ENCODE peak calls at places on chromosomes 12 and 14, in ten cellular contexts. M is CD4-positive, alpha-beta T cell; J is GM06990; V is nephron progenitor cell; E is GM20000; G is GM13976; Y is lung; Z is heart left ventricle; H is endothelial cell; I is NB4. L is an unnamed sample.

GRCh38 chr12:76259071-76259470 is 89.1 kb downstream of the BBS10 start:
- DNase-seq in Y (no peak), G (no peak), M (no peak), E (no peak), I (no peak), V (no peak), Z (no peak), J (no peak), H (no peak), L (no peak)

GRCh38 chr12:108637222-108637621 is 3.5 kb upstream of the SELPLG start:
- DNase-seq in Z (no peak), G (no peak), I (peak), H (no peak), E (no peak), M (no peak), Y (no peak), J (no peak), V (no peak), L (no peak)

GRCh38 chr14:92644166-92644565 is 104.3 kb downstream of the LGMN start:
- DNase-seq in M (no peak), G (peak), E (no peak), J (no peak), H (no peak), Y (no peak), Z (no peak), I (no peak), V (no peak), L (no peak)

GRCh38 chr14:38233218-38233617 is 22.7 kb downstream of the CLEC14A start:
- DNase-seq in M (no peak), G (no peak), I (no peak), E (no peak), J (no peak), V (no peak), Y (no peak), H (no peak), Z (no peak), L (no peak)

GRCh38 chr14:22184157-22185025 is 404.6 kb downstream of the DAD1 start:
- DNase-seq in G (no peak), Z (no peak), H (no peak), I (no peak), E (no peak), V (no peak), M (no peak), Y (no peak), J (no peak), L (no peak)

GRCh38 chr14:104496095-104496494 is 83.5 kb upstream of the C14orf180 start:
- DNase-seq in I (no peak), M (no peak), J (no peak), G (no peak), Y (no peak), E (no peak), H (no peak), V (no peak), Z (no peak), L (no peak)

GRCh38 chr12:129610601-129611120 is 293.2 kb downstream of the TMEM132D start:
- DNase-seq in G (no peak), M (no peak), I (no peak), V (no peak), Z (no peak), H (no peak), E (no peak), Y (no peak), J (no peak), L (no peak)

GRCh38 chr14:30002859-30003258 is 75.2 kb upstream of the PRKD1 start:
- DNase-seq in G (no peak), Y (no peak), Z (no peak), V (no peak), H (no peak), I (no peak), M (no peak), E (no peak), J (no peak), L (no peak)

GRCh38 chr12:119994892-119995658 is 6.0 kb downstream of the BICDL1 start:
- DNase-seq in Z (no peak), Y (no peak), E (no peak), G (no peak), I (no peak), M (no peak), V (no peak), J (no peak), H (no peak), L (no peak)

GRCh38 chr12:26244503-26244902 is 49.1 kb downstream of the SSPN start:
- DNase-seq in E (no peak), Y (no peak), I (peak), M (no peak), G (no peak), Z (no peak), J (no peak), H (no peak), V (no peak), L (no peak)

GRCh38 chr12:12689672-12690287 is 6.2 kb downstream of the GPR19 start:
- DNase-seq in Y (no peak), H (no peak), G (no peak), J (no peak), E (no peak), V (no peak), M (no peak), Z (no peak), I (no peak), L (no peak)

DNA sequence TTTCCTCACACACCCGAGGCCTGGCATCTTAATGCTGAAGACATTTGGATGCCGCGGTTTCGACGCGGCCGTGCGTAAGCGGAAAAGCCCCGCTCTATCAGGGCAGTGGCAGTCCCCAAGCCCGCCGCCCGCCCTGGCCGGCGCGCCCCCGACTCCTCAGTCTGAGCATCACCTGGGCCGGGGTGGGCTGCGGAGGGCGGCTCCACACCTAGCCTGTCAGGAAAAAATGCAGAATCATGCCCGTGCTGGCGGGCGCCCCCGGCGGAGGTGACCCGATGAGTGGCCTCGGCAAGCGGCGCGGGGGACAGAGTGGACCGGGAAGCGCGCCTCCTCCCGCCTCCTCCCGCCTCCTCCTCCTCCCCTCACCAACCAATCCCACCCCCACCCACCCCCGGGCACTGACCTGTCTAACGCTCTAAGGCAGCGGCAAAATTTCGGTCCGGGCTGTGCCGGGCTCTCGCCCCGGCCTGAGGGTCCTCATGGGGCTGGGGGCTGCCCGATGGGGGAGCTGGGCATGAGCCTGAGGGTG is 568 bp downstream of the B4GALNT1 start:
- DNase-seq in Z (no peak), J (no peak), V (peak), G (peak), M (no peak), E (peak), Y (no peak), I (no peak), H (no peak), L (peak)
- TF ChIP-seq CTCF in Z (no peak), J (no peak), V (no peak), G (peak), M (no peak), E (no peak), Y (no peak), I (no peak), H (no peak), L (no peak)

GRCh38 chr14:69850086-69850735 is 29.0 kb upstream of the SMOC1 start:
- DNase-seq in M (no peak), E (peak), V (no peak), Y (no peak), I (no peak), J (no peak), Z (no peak), H (no peak), G (peak), L (no peak)
- TF ChIP-seq CTCF in M (no peak), E (no peak), V (no peak), Y (no peak), I (no peak), J (no peak), Z (no peak), H (no peak), G (no peak), L (no peak)

GRCh38 chr12:10497602-10498001 is 8.1 kb upstream of the EIF2S3B start:
- DNase-seq in I (peak), H (no peak), G (no peak), E (no peak), J (no peak), M (no peak), Z (no peak), V (no peak), Y (no peak), L (no peak)

GRCh38 chr12:10503460-10503859 is 2.2 kb upstream of the EIF2S3B start:
- DNase-seq in M (no peak), G (no peak), V (no peak), J (no peak), Y (no peak), E (no peak), I (no peak), Z (no peak), H (no peak), L (no peak)

GRCh38 chr12:10498042-10498441 is 7.6 kb upstream of the EIF2S3B start:
- DNase-seq in G (no peak), Y (no peak), E (no peak), V (no peak), J (no peak), H (no peak), Z (no peak), M (no peak), I (no peak), L (no peak)

GRCh38 chr12:10505620-10506019 is at the start of gene EIF2S3B:
- DNase-seq in Y (no peak), E (no peak), J (no peak), V (no peak), M (no peak), G (no peak), I (no peak), Z (no peak), H (no peak), L (no peak)

DNA sequence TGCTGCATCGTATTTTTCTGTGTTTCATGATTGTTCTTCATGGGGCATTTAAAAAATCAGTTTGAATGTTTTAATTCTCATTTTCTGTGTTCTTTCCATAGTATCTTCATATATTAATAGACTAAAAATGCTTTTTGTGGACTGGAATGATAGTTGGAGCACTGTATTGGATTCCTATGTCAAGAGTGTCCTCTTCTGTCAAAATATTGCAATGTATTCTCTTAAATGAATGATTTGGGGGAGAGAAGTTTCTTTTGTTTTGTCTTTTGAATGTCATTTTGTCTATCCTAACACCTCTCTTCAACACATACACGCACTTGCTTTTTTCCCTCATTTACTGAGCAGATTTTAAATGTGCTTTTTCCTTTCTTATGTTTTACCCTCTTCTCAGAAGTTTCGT is 4.7 kb upstream of the EIF2S3B start:
- DNase-seq in Z (no peak), I (peak), G (no peak), J (no peak), Y (no peak), V (no peak), E (no peak), M (no peak), H (no peak), L (no peak)
- TF ChIP-seq CTCF in Z (peak), I (no peak), G (no peak), J (no peak), Y (peak), V (no peak), E (no peak), M (no peak), H (no peak), L (no peak)

GRCh38 chr12:121823101-121823726 is 19.4 kb downstream of the SETD1B start:
- DNase-seq in Z (peak), E (no peak), V (peak), G (no peak), H (no peak), Y (no peak), J (no peak), I (no peak), M (no peak), L (no peak)
- TF ChIP-seq CTCF in Z (no peak), E (no peak), V (no peak), G (no peak), H (no peak), Y (no peak), J (no peak), I (no peak), M (no peak), L (no peak)

DNA sequence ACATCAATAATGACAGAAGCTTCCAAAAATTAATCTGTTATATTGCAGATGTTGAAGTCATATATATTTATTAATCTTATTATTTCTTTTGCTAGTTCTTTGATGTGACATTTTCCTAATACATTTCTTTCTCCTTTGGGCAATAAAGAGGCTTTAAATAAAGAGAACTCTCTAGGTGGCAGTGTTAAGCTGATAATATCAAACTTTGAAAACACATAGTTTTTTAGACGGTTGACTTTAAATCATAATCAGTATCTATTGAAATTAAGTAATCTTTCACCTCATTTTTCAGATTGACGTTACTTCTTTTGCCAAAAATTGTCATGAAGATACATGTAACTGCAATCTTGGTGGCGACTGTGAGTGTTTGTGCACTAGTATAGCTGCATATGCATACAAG is 130.9 kb upstream of the PTPRQ start:
- DNase-seq in I (no peak), Z (no peak), H (no peak), Y (no peak), M (no peak), G (no peak), E (no peak), J (no peak), V (no peak), L (no peak)
- TF ChIP-seq CTCF in I (no peak), Z (peak), H (no peak), Y (no peak), M (no peak), G (no peak), E (no peak), J (no peak), V (no peak), L (no peak)

GRCh38 chr14:73746540-73747385 is 32.6 kb upstream of the PNMA1 start:
- DNase-seq in Z (no peak), V (no peak), J (no peak), I (peak), E (no peak), Y (no peak), G (no peak), M (no peak), H (no peak), L (no peak)
- TF ChIP-seq CTCF in Z (peak), V (no peak), J (no peak), I (peak), E (no peak), Y (no peak), G (no peak), M (no peak), H (no peak), L (no peak)

GRCh38 chr12:86496595-86496994 is 240.4 kb upstream of the MGAT4C start:
- DNase-seq in M (no peak), I (no peak), Y (no peak), G (no peak), H (no peak), E (no peak), J (no peak), V (no peak), Z (no peak), L (no peak)
- TF ChIP-seq CTCF in M (no peak), I (no peak), Y (no peak), G (no peak), H (no peak), E (no peak), J (no peak), V (no peak), Z (no peak), L (no peak)

DNA sequence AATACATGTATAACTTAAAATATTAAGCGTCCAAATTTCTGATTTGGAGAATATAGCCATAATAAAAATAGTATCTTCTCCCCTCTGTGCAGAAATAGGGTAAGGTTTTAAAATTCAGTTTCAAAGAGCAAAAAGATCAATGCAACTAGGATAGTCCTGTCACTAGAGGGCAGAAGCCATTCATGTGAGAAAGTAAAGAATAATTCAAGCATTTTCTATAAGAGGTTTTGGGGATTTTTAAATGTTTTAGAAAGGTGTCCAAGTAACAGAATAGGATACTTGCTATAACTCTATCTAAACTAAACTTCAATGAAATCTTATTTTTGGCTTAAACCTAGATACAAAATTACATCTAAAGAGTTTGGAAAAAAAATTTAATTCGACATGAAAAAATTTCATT is 50.3 kb downstream of the ADAMTS20 start:
- DNase-seq in H (no peak), M (no peak), V (no peak), Y (no peak), J (no peak), Z (no peak), I (peak), E (peak), G (peak), L (no peak)
- TF ChIP-seq CTCF in H (no peak), M (no peak), V (peak), Y (no peak), J (peak), Z (peak), I (peak), E (no peak), G (peak), L (no peak)

L was measured in activated B cell treated with CpG ODN at 0.5 μM for 24 hours.